ENCODE peak calls at places on chromosome 10, in five cellular contexts. V is naive thymus-derived CD4-positive, alpha-beta T cell; F is ovary; Y is GM23248; M is colonic mucosa. J is an unnamed sample. For H3K9me3, the result is how much of the 10 kb centered on the place peaks cover.

GRCh38 chr10:26903818-26904217 is 43.1 kb upstream of the ABI1 start:
- DNase-seq in V (no peak), F (no peak), Y (no peak), M (no peak), J (no peak)

GRCh38 chr10:44437837-44438752 is 53.2 kb upstream of the CXCL12 start:
- DNase-seq in Y (no peak), V (no peak), M (no peak), F (no peak), J (no peak)

GRCh38 chr10:5042922-5043321 is 39.3 kb upstream of the AKR1C2 start:
- DNase-seq in F (no peak), V (no peak), Y (no peak), M (peak), J (no peak)

GRCh38 chr10:1160561-1160961 is 104.4 kb downstream of the WDR37 start:
- DNase-seq in M (no peak), F (no peak), Y (no peak), V (no peak), J (no peak)

GRCh38 chr10:118471863-118472262 is 123.6 kb downstream of the PRLHR start:
- DNase-seq in V (no peak), F (no peak), Y (peak), M (no peak), J (no peak)

GRCh38 chr10:68153473-68154210 is 44.4 kb downstream of the MYPN start:
- DNase-seq in M (peak), F (no peak), V (no peak), Y (peak), J (no peak)

GRCh38 chr10:126147866-126148578 is 240.3 kb downstream of the ADAM12 start:
- DNase-seq in Y (peak), V (no peak), M (peak), F (no peak), J (no peak)

GRCh38 chr10:44306147-44306710 is 78.7 kb downstream of the CXCL12 start:
- DNase-seq in V (no peak), Y (peak), F (no peak), M (no peak), J (no peak)

GRCh38 chr10:84401838-84402611 is 73.6 kb downstream of the CCSER2 start:
- DNase-seq in Y (no peak), M (no peak), F (no peak), V (no peak), J (no peak)

DNA sequence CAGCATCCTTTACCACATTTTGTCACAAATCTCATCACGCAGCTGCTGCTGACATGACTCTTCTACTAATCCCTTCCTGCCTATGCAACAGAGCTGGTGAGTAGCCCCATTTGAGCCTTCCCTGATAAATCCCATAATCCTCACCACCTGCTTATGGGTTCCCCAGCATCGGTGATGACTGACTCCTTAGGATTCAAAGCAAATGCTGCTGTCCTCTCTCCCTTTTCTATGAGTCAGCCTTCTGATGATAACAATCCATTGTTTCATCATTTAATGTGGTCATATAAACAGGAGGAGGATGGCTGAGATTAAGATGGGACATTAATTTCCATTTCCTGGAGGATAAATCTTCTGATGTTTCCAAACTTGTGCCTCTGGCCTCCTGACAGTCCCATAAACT is 73.4 kb downstream of the SORCS1 start:
- DNase-seq in F (no peak), Y (no peak), M (no peak), V (no peak), J (no peak)
- H3K9me3 ChIP-seq in F (under half), Y (under half), M (under half), V (under half), J (under half)

GRCh38 chr10:106987362-106987761 is 177.1 kb downstream of the SORCS1 start:
- DNase-seq in F (no peak), Y (no peak), V (no peak), M (no peak), J (no peak)
- H3K9me3 ChIP-seq in F (under half), Y (under half), V (under half), M (under half), J (under half)

DNA sequence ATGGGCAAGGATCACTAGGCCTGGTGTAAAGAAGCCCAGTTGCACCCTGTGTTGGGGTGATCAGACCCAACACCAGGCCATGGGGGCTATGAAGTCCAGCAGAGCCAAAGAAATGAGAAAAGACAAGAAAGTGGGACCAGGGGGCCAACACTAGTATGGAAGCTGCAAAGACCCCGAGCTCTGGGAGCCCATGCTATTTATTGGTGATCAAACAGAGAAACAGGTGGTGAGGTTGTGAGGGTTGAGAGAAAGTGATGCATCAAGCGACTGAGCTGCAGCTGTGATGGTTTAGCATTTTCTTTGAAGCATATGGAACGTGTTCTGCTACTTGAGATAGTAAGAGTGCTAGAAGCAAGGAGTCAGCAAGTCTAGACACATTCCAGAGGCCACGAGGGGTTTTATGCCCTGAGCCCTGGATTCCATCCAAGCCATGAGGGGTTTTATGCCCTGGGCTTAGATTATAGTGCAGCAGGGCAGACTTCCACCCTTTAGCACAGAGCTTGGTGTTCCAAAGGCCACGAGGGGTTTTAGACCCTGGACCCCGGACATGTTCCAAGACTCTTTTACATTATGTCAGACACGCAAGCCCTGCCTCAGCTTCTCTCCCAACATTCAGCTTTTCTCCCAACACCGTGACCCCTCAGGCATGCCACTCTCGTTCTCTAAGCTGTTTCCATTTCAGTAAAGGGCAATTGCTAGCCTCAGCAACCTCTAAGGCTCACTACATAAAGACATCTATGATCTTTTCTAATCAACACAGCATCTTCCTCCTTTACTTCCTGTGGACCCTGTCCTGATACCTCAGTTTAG is 43.1 kb upstream of the GPAM start:
- DNase-seq in Y (no peak), F (no peak), M (no peak), V (no peak), J (no peak)
- H3K9me3 ChIP-seq in Y (under half), F (under half), M (under half), V (under half), J (under half)

DNA sequence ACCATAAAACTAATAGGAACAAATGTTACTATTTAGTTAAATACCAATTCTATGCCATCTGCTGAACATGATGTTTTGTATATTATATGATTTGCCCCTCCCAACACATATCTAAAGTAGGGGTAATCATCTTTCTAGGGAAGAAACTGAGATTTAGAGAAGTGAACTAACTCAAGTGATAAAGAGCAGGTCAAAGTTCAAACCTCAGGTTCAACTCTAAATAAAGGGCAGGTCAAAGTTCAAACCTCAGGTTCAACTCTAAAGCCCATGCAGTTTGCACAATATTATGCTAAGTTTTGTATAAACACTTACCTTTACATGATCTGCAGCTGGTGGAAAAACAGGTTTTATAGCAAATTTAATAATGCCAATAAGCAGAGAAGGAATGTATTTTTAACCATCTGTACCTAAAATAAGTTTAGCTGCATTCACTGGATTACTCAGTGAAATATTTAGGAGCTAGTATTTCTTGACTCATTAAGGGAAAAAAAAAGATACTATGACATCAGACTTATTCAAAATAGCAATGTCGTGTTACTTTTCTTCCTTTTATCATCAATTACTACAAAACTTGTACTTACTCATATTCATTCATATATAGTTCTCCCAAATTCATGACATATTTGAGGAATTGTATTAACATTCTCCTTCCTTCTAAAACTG is 1194.3 kb upstream of the CELF2 start:
- DNase-seq in Y (peak), M (no peak), F (no peak), V (no peak), J (no peak)
- H3K9me3 ChIP-seq in Y (under half), M (under half), F (under half), V (under half), J (under half)

DNA sequence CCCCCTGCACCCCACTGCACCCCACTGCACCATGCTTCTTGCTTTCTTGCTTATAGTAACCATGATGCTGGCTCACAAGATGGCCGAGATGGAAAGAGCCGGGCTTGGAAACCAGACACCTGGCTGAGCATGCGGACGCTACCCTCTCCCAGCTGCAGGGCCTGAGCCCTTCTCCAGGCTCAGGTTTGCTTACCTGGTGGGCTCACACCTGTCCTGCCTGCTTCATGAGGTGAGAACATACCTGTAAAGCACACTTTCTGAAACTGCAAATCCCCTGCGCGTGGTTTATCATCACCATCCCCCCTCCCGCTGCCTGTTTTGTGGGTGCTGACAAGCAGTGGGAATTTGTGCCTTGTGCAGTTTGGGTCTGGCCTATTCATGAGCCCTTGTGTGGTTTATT is 302.7 kb downstream of the GLRX3 start:
- DNase-seq in V (no peak), F (no peak), M (no peak), Y (no peak), J (no peak)
- H3K9me3 ChIP-seq in V (under half), F (under half), M (under half), Y (under half), J (under half)

J was measured in T-helper 17 cell.